ENCODE peak calls at places on chromosome 3, in five cellular contexts. P is Peyer's patch; C is sciatic nerve; F is stimulated activated CD4-positive, alpha-beta T cell treated with anti-CD3 and anti-CD28 coated beads, Interleukin-4, amount 100 ng/mL, for 1 hour; B is posterior cingulate gyrus. H is an unnamed sample.

GRCh38 chr3:160226026-160226739 is 961 bp downstream of the C3orf80 start:
- DNase-seq in P (no peak), C (no peak), F (peak; percentile 3), B (peak; percentile 17), H (peak; percentile 18)

GRCh38 chr3:100163787-100164186 is 49.5 kb upstream of the FILIP1L start:
- DNase-seq in P (no peak), C (no peak), F (no peak), B (no peak), H (no peak)

GRCh38 chr3:18121020-18121419 is 304.1 kb downstream of the SATB1 start:
- DNase-seq in P (no peak), C (no peak), F (no peak), B (no peak), H (no peak)

GRCh38 chr3:185549651-185550111 is 2.7 kb downstream of the LIPH start:
- DNase-seq in P (no peak), C (no peak), F (no peak), B (no peak), H (no peak)

GRCh38 chr3:44914936-44915335 is 40.5 kb downstream of the TGM4 start:
- DNase-seq in P (no peak), C (no peak), F (no peak), B (no peak), H (no peak)

GRCh38 chr3:127865941-127866340 is 43.6 kb upstream of the MGLL start:
- DNase-seq in P (no peak), C (no peak), F (no peak), B (no peak), H (no peak)

GRCh38 chr3:122188758-122189157 is 5.3 kb downstream of the CASR start:
- DNase-seq in P (no peak), C (no peak), F (no peak), B (no peak), H (no peak)

GRCh38 chr3:58414538-58415197 is 19.0 kb downstream of the PDHB start:
- DNase-seq in P (no peak), C (no peak), F (peak; percentile 14), B (peak; percentile 38), H (peak; percentile 70)

GRCh38 chr3:9932843-9933560 is 632 bp upstream of the CRELD1 start:
- DNase-seq in P (peak; percentile 85), C (peak; percentile 86), F (peak; percentile 92), B (peak; percentile 71), H (peak; percentile 91)

GRCh38 chr3:172678068-172678467 is 32.8 kb downstream of the NCEH1 start:
- DNase-seq in P (no peak), C (no peak), F (no peak), B (no peak), H (no peak)

GRCh38 chr3:105490045-105490444 is 123.3 kb downstream of the ALCAM start:
- DNase-seq in P (no peak), C (no peak), F (no peak), B (no peak), H (no peak)

GRCh38 chr3:150251654-150252053 is 156.4 kb upstream of the TSC22D2 start:
- DNase-seq in P (no peak), C (no peak), F (no peak), B (no peak), H (no peak)

GRCh38 chr3:186532641-186533072 is 11.5 kb downstream of the CRYGS start:
- DNase-seq in P (no peak), C (no peak), F (no peak), B (no peak), H (peak; percentile 72)

GRCh38 chr3:87855626-87856025 is 203.2 kb downstream of the CGGBP1 start:
- DNase-seq in P (no peak), C (no peak), F (no peak), B (no peak), H (no peak)

GRCh38 chr3:10370429-10370828 is 49.5 kb upstream of the SEC13 start:
- DNase-seq in P (peak; percentile 30), C (no peak), F (no peak), B (no peak), H (no peak)

GRCh38 chr3:60250210-60250609 is 1001.0 kb downstream of the FHIT start:
- DNase-seq in P (no peak), C (no peak), F (no peak), B (no peak), H (no peak)